ENCODE peak calls at places on chromosome 20, in five cellular contexts. One of them, this sample, is unnamed.

GRCh38 chr20:56358070-56358469 is 704 bp upstream of the FAM210B start:
- DNase-seq in cardiac muscle cell: no peak
- DNase-seq in spleen: no peak
- DNase-seq in psoas muscle: no peak
- DNase-seq in prostate gland: peak; percentile 17
- DNase-seq in this sample: no peak

GRCh38 chr20:44032583-44033138 is 118.0 kb downstream of the TOX2 start:
- DNase-seq in prostate gland: no peak
- DNase-seq in cardiac muscle cell: no peak
- DNase-seq in psoas muscle: no peak
- DNase-seq in spleen: no peak
- DNase-seq in this sample: no peak

GRCh38 chr20:48288930-48289507 is 503.7 kb upstream of the SULF2 start:
- DNase-seq in spleen: no peak
- DNase-seq in cardiac muscle cell: no peak
- DNase-seq in prostate gland: no peak
- DNase-seq in psoas muscle: no peak
- DNase-seq in this sample: no peak

GRCh38 chr20:50919567-50919966 is 11.7 kb downstream of the ADNP start:
- DNase-seq in cardiac muscle cell: no peak
- DNase-seq in prostate gland: peak; percentile 16
- DNase-seq in psoas muscle: peak; percentile 74
- DNase-seq in spleen: no peak
- DNase-seq in this sample: no peak

GRCh38 chr20:14337400-14338171 is at the start of gene FLRT3:
- DNase-seq in cardiac muscle cell: peak; percentile 94
- DNase-seq in spleen: no peak
- DNase-seq in psoas muscle: peak; percentile 70
- DNase-seq in prostate gland: peak; percentile 92
- DNase-seq in this sample: peak; percentile 68

GRCh38 chr20:45470262-45470931 is 844 bp downstream of the WFDC2 start:
- DNase-seq in prostate gland: peak; percentile 54
- DNase-seq in psoas muscle: peak; percentile 59
- DNase-seq in cardiac muscle cell: peak; percentile 64
- DNase-seq in spleen: no peak
- DNase-seq in this sample: peak; percentile 62

GRCh38 chr20:13839421-13840092 is 54.7 kb downstream of the NDUFAF5 start:
- DNase-seq in spleen: no peak
- DNase-seq in prostate gland: no peak
- DNase-seq in psoas muscle: no peak
- DNase-seq in cardiac muscle cell: no peak
- DNase-seq in this sample: no peak

GRCh38 chr20:38147751-38148150 is 17.3 kb downstream of the TGM2 start:
- DNase-seq in prostate gland: no peak
- DNase-seq in psoas muscle: peak; percentile 38
- DNase-seq in cardiac muscle cell: no peak
- DNase-seq in spleen: no peak
- DNase-seq in this sample: no peak

GRCh38 chr20:24651171-24651972 is 181.9 kb downstream of the SYNDIG1 start:
- DNase-seq in spleen: peak; percentile 24
- DNase-seq in prostate gland: no peak
- DNase-seq in psoas muscle: no peak
- DNase-seq in cardiac muscle cell: no peak
- DNase-seq in this sample: no peak

GRCh38 chr20:39289316-39289715 is 327.2 kb downstream of the DHX35 start:
- DNase-seq in spleen: no peak
- DNase-seq in cardiac muscle cell: peak; percentile 9
- DNase-seq in psoas muscle: no peak
- DNase-seq in prostate gland: no peak
- DNase-seq in this sample: peak; percentile 37

GRCh38 chr20:33559212-33559611 is 69.3 kb downstream of the CBFA2T2 start:
- DNase-seq in psoas muscle: no peak
- DNase-seq in cardiac muscle cell: no peak
- DNase-seq in prostate gland: no peak
- DNase-seq in spleen: no peak
- DNase-seq in this sample: no peak

GRCh38 chr20:29079769-29080690 is 2177.4 kb upstream of the DEFB115 start:
- DNase-seq in prostate gland: peak; percentile 66
- DNase-seq in psoas muscle: peak; percentile 58
- DNase-seq in spleen: no peak
- DNase-seq in cardiac muscle cell: no peak
- DNase-seq in this sample: no peak

GRCh38 chr20:35279533-35280174 is 1.7 kb upstream of the MMP24OS start:
- DNase-seq in cardiac muscle cell: no peak
- DNase-seq in prostate gland: no peak
- DNase-seq in psoas muscle: no peak
- DNase-seq in spleen: no peak
- DNase-seq in this sample: no peak

GRCh38 chr20:60254901-60255411 is 296.7 kb downstream of the CDH26 start:
- DNase-seq in prostate gland: no peak
- DNase-seq in cardiac muscle cell: no peak
- DNase-seq in spleen: no peak
- DNase-seq in psoas muscle: no peak
- DNase-seq in this sample: no peak

GRCh38 chr20:44728835-44729342 is 13.7 kb downstream of the CCN5 start:
- DNase-seq in cardiac muscle cell: no peak
- DNase-seq in spleen: no peak
- DNase-seq in prostate gland: peak; percentile 85
- DNase-seq in psoas muscle: peak; percentile 92
- DNase-seq in this sample: no peak

GRCh38 chr20:34215711-34216381 is 25.4 kb upstream of the ASIP start:
- DNase-seq in spleen: peak; percentile 89
- DNase-seq in prostate gland: peak; percentile 81
- DNase-seq in cardiac muscle cell: peak; percentile 96
- DNase-seq in psoas muscle: peak; percentile 96
- DNase-seq in this sample: peak; percentile 46

GRCh38 chr20:59482581-59483187 is 121.7 kb upstream of the PHACTR3 start:
- DNase-seq in cardiac muscle cell: no peak
- DNase-seq in psoas muscle: no peak
- DNase-seq in prostate gland: no peak
- DNase-seq in spleen: peak; percentile 35
- DNase-seq in this sample: no peak

GRCh38 chr20:45863543-45864470 is 6.4 kb downstream of the ZSWIM3 start:
- DNase-seq in spleen: peak; percentile 10
- DNase-seq in cardiac muscle cell: no peak
- DNase-seq in psoas muscle: no peak
- DNase-seq in prostate gland: no peak
- DNase-seq in this sample: no peak

GRCh38 chr20:44689809-44690208 is 25.4 kb upstream of the CCN5 start:
- DNase-seq in prostate gland: no peak
- DNase-seq in cardiac muscle cell: no peak
- DNase-seq in psoas muscle: no peak
- DNase-seq in spleen: no peak
- DNase-seq in this sample: no peak

GRCh38 chr20:22333885-22334545 is 250.4 kb downstream of the FOXA2 start:
- DNase-seq in psoas muscle: peak; percentile 56
- DNase-seq in spleen: no peak
- DNase-seq in prostate gland: peak; percentile 42
- DNase-seq in cardiac muscle cell: peak; percentile 79
- DNase-seq in this sample: peak; percentile 64

GRCh38 chr20:36802326-36803223 is 29.0 kb upstream of the DSN1 start:
- DNase-seq in psoas muscle: no peak
- DNase-seq in prostate gland: no peak
- DNase-seq in cardiac muscle cell: no peak
- DNase-seq in spleen: no peak
- DNase-seq in this sample: no peak

GRCh38 chr20:51457281-51457932 is 85.1 kb downstream of the NFATC2 start:
- DNase-seq in cardiac muscle cell: no peak
- DNase-seq in psoas muscle: peak; percentile 76
- DNase-seq in prostate gland: peak; percentile 76
- DNase-seq in spleen: peak; percentile 77
- DNase-seq in this sample: no peak

GRCh38 chr20:37804584-37805566 is 98.1 kb upstream of the VSTM2L start:
- DNase-seq in cardiac muscle cell: no peak
- DNase-seq in psoas muscle: no peak
- DNase-seq in spleen: peak; percentile 84
- DNase-seq in prostate gland: no peak
- DNase-seq in this sample: no peak

GRCh38 chr20:48409216-48409615 is 418.6 kb downstream of the PREX1 start:
- DNase-seq in cardiac muscle cell: no peak
- DNase-seq in psoas muscle: no peak
- DNase-seq in prostate gland: no peak
- DNase-seq in spleen: no peak
- DNase-seq in this sample: no peak

GRCh38 chr20:37670426-37670825 is 23.4 kb upstream of the CTNNBL1 start:
- DNase-seq in cardiac muscle cell: no peak
- DNase-seq in prostate gland: no peak
- DNase-seq in spleen: no peak
- DNase-seq in psoas muscle: peak; percentile 75
- DNase-seq in this sample: no peak

GRCh38 chr20:1817577-1818211 is 77.5 kb upstream of the SIRPA start:
- DNase-seq in psoas muscle: no peak
- DNase-seq in cardiac muscle cell: no peak
- DNase-seq in spleen: no peak
- DNase-seq in prostate gland: no peak
- DNase-seq in this sample: no peak
- H3K27ac ChIP-seq in psoas muscle: peak overlapping the region; percentile 78
- H3K27ac ChIP-seq in cardiac muscle cell: no peak overlapping the region
- H3K27ac ChIP-seq in spleen: peak overlapping the region; percentile 89
- H3K27ac ChIP-seq in prostate gland: peak overlapping the region; percentile 9
- H3K27ac ChIP-seq in this sample: no peak overlapping the region

GRCh38 chr20:4159765-4160490 is 144.6 kb upstream of the RNF24 start:
- DNase-seq in psoas muscle: no peak
- DNase-seq in prostate gland: no peak
- DNase-seq in spleen: peak; percentile 49
- DNase-seq in cardiac muscle cell: no peak
- DNase-seq in this sample: no peak

GRCh38 chr20:4162766-4163165 is 147.4 kb upstream of the RNF24 start:
- DNase-seq in cardiac muscle cell: no peak
- DNase-seq in psoas muscle: no peak
- DNase-seq in prostate gland: no peak
- DNase-seq in spleen: peak; percentile 51
- DNase-seq in this sample: no peak

GRCh38 chr20:4164246-4164645 is 148.9 kb upstream of the RNF24 start:
- DNase-seq in spleen: peak; percentile 15
- DNase-seq in psoas muscle: no peak
- DNase-seq in prostate gland: no peak
- DNase-seq in cardiac muscle cell: no peak
- DNase-seq in this sample: no peak

GRCh38 chr20:4160761-4161305 is 145.5 kb upstream of the RNF24 start:
- DNase-seq in psoas muscle: no peak
- DNase-seq in spleen: peak; percentile 82
- DNase-seq in cardiac muscle cell: peak; percentile 64
- DNase-seq in prostate gland: no peak
- DNase-seq in this sample: peak; percentile 48

GRCh38 chr20:4161447-4162251 is 146.3 kb upstream of the RNF24 start:
- DNase-seq in spleen: peak; percentile 74
- DNase-seq in psoas muscle: no peak
- DNase-seq in prostate gland: peak; percentile 54
- DNase-seq in cardiac muscle cell: no peak
- DNase-seq in this sample: peak; percentile 91
- H3K4me3 ChIP-seq in spleen: no peak overlapping the region
- H3K4me3 ChIP-seq in psoas muscle: no peak overlapping the region
- H3K4me3 ChIP-seq in prostate gland: no peak overlapping the region
- H3K4me3 ChIP-seq in cardiac muscle cell: no peak overlapping the region
- H3K4me3 ChIP-seq in this sample: no peak overlapping the region

GRCh38 chr20:46898433-46898832 is 3.8 kb downstream of the EYA2 start:
- DNase-seq in spleen: no peak
- DNase-seq in prostate gland: no peak
- DNase-seq in psoas muscle: no peak
- DNase-seq in cardiac muscle cell: no peak
- DNase-seq in this sample: no peak

GRCh38 chr20:46899619-46900018 is 5.0 kb downstream of the EYA2 start:
- DNase-seq in prostate gland: no peak
- DNase-seq in psoas muscle: no peak
- DNase-seq in spleen: no peak
- DNase-seq in cardiac muscle cell: peak; percentile 66
- DNase-seq in this sample: no peak

GRCh38 chr20:46900826-46901225 is 6.2 kb downstream of the EYA2 start:
- DNase-seq in prostate gland: no peak
- DNase-seq in spleen: no peak
- DNase-seq in cardiac muscle cell: no peak
- DNase-seq in psoas muscle: no peak
- DNase-seq in this sample: no peak

GRCh38 chr20:46901638-46902037 is 7.0 kb downstream of the EYA2 start:
- DNase-seq in prostate gland: peak; percentile 68
- DNase-seq in spleen: no peak
- DNase-seq in cardiac muscle cell: no peak
- DNase-seq in psoas muscle: no peak
- DNase-seq in this sample: no peak

DNA sequence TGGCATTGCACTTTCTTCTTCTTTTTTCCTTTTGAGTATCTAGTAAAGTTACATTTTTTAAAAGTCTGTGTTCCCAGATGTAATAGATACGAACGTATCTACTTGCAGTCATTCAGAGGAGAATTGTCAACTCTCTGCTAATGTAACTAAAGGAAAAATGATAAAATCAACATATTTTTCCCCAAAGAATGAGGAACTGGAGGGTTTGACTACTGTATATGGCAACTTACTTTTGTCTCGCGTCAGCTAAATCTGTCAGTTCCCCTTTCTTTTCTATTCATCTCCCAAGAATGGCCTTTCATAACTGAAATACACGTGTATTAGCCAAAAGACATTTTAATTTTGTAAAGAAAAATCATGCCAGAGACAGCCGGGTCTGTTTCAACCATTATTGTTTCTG is 5.4 kb downstream of the EYA2 start:
- DNase-seq in spleen: no peak
- DNase-seq in prostate gland: no peak
- DNase-seq in cardiac muscle cell: no peak
- DNase-seq in psoas muscle: no peak
- DNase-seq in this sample: no peak
- TF ChIP-seq CTCF in spleen: no peak
- TF ChIP-seq CTCF in prostate gland: no peak
- TF ChIP-seq CTCF in cardiac muscle cell: no peak
- TF ChIP-seq CTCF in psoas muscle: no peak
- TF ChIP-seq CTCF in this sample: no peak

GRCh38 chr20:57755609-57756008 is 45.8 kb upstream of the PMEPA1 start:
- DNase-seq in prostate gland: no peak
- DNase-seq in spleen: no peak
- DNase-seq in psoas muscle: no peak
- DNase-seq in cardiac muscle cell: no peak
- DNase-seq in this sample: peak; percentile 15

GRCh38 chr20:57756921-57757320 is 47.1 kb upstream of the PMEPA1 start:
- DNase-seq in spleen: no peak
- DNase-seq in prostate gland: no peak
- DNase-seq in cardiac muscle cell: no peak
- DNase-seq in psoas muscle: no peak
- DNase-seq in this sample: no peak

GRCh38 chr20:57756213-57756612 is 46.4 kb upstream of the PMEPA1 start:
- DNase-seq in cardiac muscle cell: no peak
- DNase-seq in spleen: no peak
- DNase-seq in prostate gland: no peak
- DNase-seq in psoas muscle: no peak
- DNase-seq in this sample: no peak

GRCh38 chr20:57759724-57760123 is 49.9 kb upstream of the PMEPA1 start:
- DNase-seq in cardiac muscle cell: peak; percentile 58
- DNase-seq in psoas muscle: no peak
- DNase-seq in spleen: no peak
- DNase-seq in prostate gland: no peak
- DNase-seq in this sample: no peak

DNA sequence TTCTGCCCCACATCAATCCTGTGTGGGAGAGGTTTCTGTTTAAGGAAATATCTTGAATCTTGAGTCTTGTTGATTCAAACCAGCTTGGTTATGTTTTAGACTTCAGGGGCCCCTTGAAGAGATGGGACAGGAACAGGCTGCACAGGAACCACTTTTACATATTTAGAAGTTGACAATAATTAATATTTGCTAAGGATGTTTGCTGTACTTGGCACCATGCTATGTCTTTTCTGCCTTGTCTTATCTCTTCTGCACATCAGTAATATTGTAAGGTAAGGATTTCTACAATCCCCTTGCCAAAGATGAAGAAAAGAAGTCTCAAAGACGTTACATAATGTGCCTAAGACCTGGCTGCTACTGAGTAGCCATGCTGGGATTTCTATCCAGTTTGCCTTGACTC is 48.0 kb upstream of the PMEPA1 start:
- DNase-seq in cardiac muscle cell: no peak
- DNase-seq in prostate gland: peak; percentile 58
- DNase-seq in psoas muscle: no peak
- DNase-seq in spleen: no peak
- DNase-seq in this sample: no peak
- H3K27ac ChIP-seq in cardiac muscle cell: no peak overlapping the region
- H3K27ac ChIP-seq in prostate gland: peak overlapping the region; percentile 93
- H3K27ac ChIP-seq in psoas muscle: no peak overlapping the region
- H3K27ac ChIP-seq in spleen: no peak overlapping the region
- H3K27ac ChIP-seq in this sample: no peak overlapping the region

This sample was measured in Peyer's patch.